ENCODE peak calls at places on chromosome 4, in ten cellular contexts. F is amygdala; P is stimulated activated CD4-positive, alpha-beta T cell treated with anti-CD3 and anti-CD28 coated beads, TNF-alpha, amount 100 ng/mL, for 24 hours; W is ELF-1; E is stimulated activated CD8-positive, alpha-beta memory T cell treated with anti-CD3 and anti-CD28 coated beads, Interleukin-15, amount 100 ng/mL, for 4 hours; S is ACHN; V is GM12865; C is glutamatergic neuron; R is OCI-LY7; K is occipital lobe. L is an unnamed sample.

GRCh38 chr4:105433421-105433820 is 40.4 kb downstream of the PPA2 start:
- DNase-seq in C (no peak), F (no peak), V (no peak), P (no peak), S (no peak), E (no peak), K (no peak), W (no peak), R (no peak), L (no peak)

GRCh38 chr4:4887426-4887825 is 28.0 kb downstream of the MSX1 start:
- DNase-seq in P (no peak), C (no peak), E (no peak), R (no peak), K (no peak), W (no peak), F (no peak), S (no peak), V (no peak), L (no peak)

GRCh38 chr4:13455411-13455810 is 28.7 kb downstream of the RAB28 start:
- DNase-seq in C (no peak), F (no peak), S (no peak), W (peak), P (no peak), R (no peak), E (no peak), V (no peak), K (no peak), L (no peak)

GRCh38 chr4:114087596-114088230 is 108.3 kb upstream of the ARSJ start:
- DNase-seq in P (no peak), W (no peak), C (no peak), V (no peak), F (no peak), R (no peak), K (no peak), S (peak), E (no peak), L (no peak)

GRCh38 chr4:173135241-173135847 is 33.3 kb upstream of the GALNT7 start:
- DNase-seq in S (peak), P (no peak), F (no peak), R (no peak), K (no peak), C (no peak), V (no peak), E (no peak), W (no peak), L (no peak)

GRCh38 chr4:17911608-17912007 is 100.8 kb downstream of the NCAPG start:
- DNase-seq in P (no peak), F (no peak), C (no peak), W (no peak), R (no peak), V (no peak), E (no peak), K (no peak), S (no peak), L (no peak)

GRCh38 chr4:94489075-94489474 is 37.3 kb downstream of the PDLIM5 start:
- DNase-seq in R (no peak), F (no peak), W (no peak), E (no peak), V (no peak), P (no peak), K (no peak), S (no peak), C (no peak), L (no peak)

GRCh38 chr4:2954358-2955185 is 8.6 kb downstream of the NOP14 start:
- DNase-seq in P (no peak), W (peak), E (no peak), F (no peak), S (no peak), K (no peak), V (peak), C (no peak), R (peak), L (no peak)

GRCh38 chr4:187908079-187908501 is 87.5 kb upstream of the ZFP42 start:
- DNase-seq in E (no peak), C (no peak), K (no peak), P (no peak), V (no peak), W (no peak), F (no peak), S (no peak), R (no peak), L (no peak)

GRCh38 chr4:42416017-42416416 is 18.7 kb downstream of the SHISA3 start:
- DNase-seq in E (no peak), K (no peak), C (no peak), P (no peak), F (no peak), W (no peak), R (peak), V (no peak), S (no peak), L (no peak)

GRCh38 chr4:15855804-15856475 is 77.8 kb downstream of the CD38 start:
- DNase-seq in F (no peak), R (no peak), K (no peak), S (no peak), E (no peak), V (no peak), C (no peak), P (no peak), W (no peak), L (no peak)

GRCh38 chr4:306551-306961 is 1.3 kb upstream of the ZNF732 start:
- DNase-seq in C (no peak), R (peak), V (peak), W (no peak), E (no peak), K (no peak), F (no peak), P (no peak), S (no peak), L (no peak)

GRCh38 chr4:73341454-73341853 is 62.6 kb upstream of the ALB start:
- DNase-seq in C (peak), S (peak), E (no peak), R (peak), V (peak), K (peak), F (no peak), W (peak), P (no peak), L (peak)

GRCh38 chr4:103002551-103002950 is 17.0 kb downstream of the SLC9B1 start:
- DNase-seq in E (no peak), R (no peak), S (no peak), W (no peak), K (no peak), C (no peak), P (no peak), F (no peak), V (no peak), L (no peak)

GRCh38 chr4:169795585-169795984 is 37.8 kb upstream of the HPF1 start:
- DNase-seq in W (peak), R (no peak), K (no peak), E (no peak), C (no peak), V (no peak), S (peak), P (no peak), F (no peak), L (no peak)

GRCh38 chr4:119105605-119106004 is 30.0 kb upstream of the MYOZ2 start:
- DNase-seq in P (no peak), F (no peak), K (no peak), S (no peak), R (no peak), V (no peak), C (no peak), W (no peak), E (no peak), L (no peak)

GRCh38 chr4:139469216-139469615 is 15.3 kb downstream of the RAB33B start:
- DNase-seq in F (no peak), V (no peak), E (no peak), R (no peak), S (no peak), W (no peak), C (no peak), P (no peak), K (no peak), L (no peak)

GRCh38 chr4:170979736-170980135 is 833.5 kb upstream of the GALNTL6 start:
- DNase-seq in S (no peak), C (no peak), V (no peak), K (peak), F (no peak), W (no peak), P (no peak), R (no peak), E (no peak), L (no peak)

GRCh38 chr4:17811078-17811603 is 362 bp downstream of the NCAPG start:
- DNase-seq in R (no peak), K (no peak), E (no peak), V (peak), P (no peak), F (no peak), C (peak), S (no peak), W (no peak), L (no peak)

GRCh38 chr4:80540785-80541469 is 205.4 kb downstream of the CFAP299 start:
- DNase-seq in S (no peak), F (no peak), K (no peak), R (peak), E (no peak), C (no peak), W (no peak), P (no peak), V (peak), L (no peak)

GRCh38 chr4:153270361-153270760 is 66.1 kb downstream of the TRIM2 start:
- DNase-seq in E (no peak), K (no peak), V (no peak), S (no peak), F (no peak), W (no peak), P (no peak), C (no peak), R (no peak), L (no peak)

GRCh38 chr4:8127051-8127798 is 31.4 kb downstream of the ABLIM2 start:
- DNase-seq in C (no peak), S (no peak), F (no peak), W (no peak), R (no peak), V (no peak), P (no peak), K (no peak), E (no peak), L (no peak)

GRCh38 chr4:162644346-162644745 is 480.5 kb upstream of the FSTL5 start:
- DNase-seq in P (no peak), V (no peak), C (no peak), W (no peak), R (no peak), F (no peak), K (no peak), S (no peak), E (no peak), L (no peak)

GRCh38 chr4:36399762-36400353 is 118.4 kb downstream of the DTHD1 start:
- DNase-seq in F (no peak), P (no peak), K (no peak), S (peak), C (no peak), E (peak), V (peak), R (peak), W (no peak), L (no peak)

GRCh38 chr4:69089388-69089787 is 6.9 kb upstream of the UGT2B7 start:
- DNase-seq in E (no peak), F (no peak), R (no peak), S (no peak), V (no peak), P (no peak), W (no peak), C (no peak), K (no peak), L (no peak)

GRCh38 chr4:121243476-121243875 is 79.4 kb upstream of the TNIP3 start:
- DNase-seq in S (no peak), V (no peak), F (no peak), P (no peak), W (no peak), E (no peak), R (no peak), K (no peak), C (no peak), L (no peak)